ENCODE peak calls at places on chromosomes 13 and 19, in seven cellular contexts. One of them, this sample, is unnamed.

GRCh38 chr13:40076765-40077362 is 421.4 kb downstream of the COG6 start:
- DNase-seq in effector CD4-positive, alpha-beta T cell: no peak
- DNase-seq in glutamatergic neuron: no peak
- DNase-seq in ELR: no peak
- DNase-seq in T-helper 1 cell: no peak
- DNase-seq in CD4-positive, alpha-beta T cell: no peak
- DNase-seq in HS-5: no peak
- DNase-seq in this sample: peak

GRCh38 chr19:51147663-51148062 is 5.6 kb downstream of the SIGLEC7 start:
- DNase-seq in effector CD4-positive, alpha-beta T cell: no peak
- DNase-seq in glutamatergic neuron: no peak
- DNase-seq in ELR: no peak
- DNase-seq in T-helper 1 cell: no peak
- DNase-seq in CD4-positive, alpha-beta T cell: no peak
- DNase-seq in HS-5: no peak
- DNase-seq in this sample: no peak

GRCh38 chr13:35992964-35993363 is 138.2 kb downstream of the DCLK1 start:
- DNase-seq in effector CD4-positive, alpha-beta T cell: no peak
- DNase-seq in glutamatergic neuron: no peak
- DNase-seq in ELR: no peak
- DNase-seq in T-helper 1 cell: no peak
- DNase-seq in CD4-positive, alpha-beta T cell: no peak
- DNase-seq in HS-5: no peak
- DNase-seq in this sample: no peak

GRCh38 chr13:85521586-85521985 is 277.6 kb downstream of the SLITRK6 start:
- DNase-seq in effector CD4-positive, alpha-beta T cell: no peak
- DNase-seq in glutamatergic neuron: no peak
- DNase-seq in ELR: no peak
- DNase-seq in T-helper 1 cell: no peak
- DNase-seq in CD4-positive, alpha-beta T cell: no peak
- DNase-seq in HS-5: no peak
- DNase-seq in this sample: no peak

GRCh38 chr13:69970521-69970920 is 137.1 kb upstream of the ATXN8OS start:
- DNase-seq in effector CD4-positive, alpha-beta T cell: no peak
- DNase-seq in glutamatergic neuron: no peak
- DNase-seq in ELR: peak
- DNase-seq in T-helper 1 cell: no peak
- DNase-seq in CD4-positive, alpha-beta T cell: no peak
- DNase-seq in HS-5: peak
- DNase-seq in this sample: no peak

GRCh38 chr13:46571189-46571901 is 18.4 kb downstream of the LRCH1 start:
- DNase-seq in effector CD4-positive, alpha-beta T cell: no peak
- DNase-seq in glutamatergic neuron: no peak
- DNase-seq in ELR: peak
- DNase-seq in T-helper 1 cell: no peak
- DNase-seq in CD4-positive, alpha-beta T cell: no peak
- DNase-seq in HS-5: no peak
- DNase-seq in this sample: no peak

GRCh38 chr13:97727991-97728390 is 225.5 kb upstream of the IPO5 start:
- DNase-seq in effector CD4-positive, alpha-beta T cell: no peak
- DNase-seq in glutamatergic neuron: no peak
- DNase-seq in ELR: no peak
- DNase-seq in T-helper 1 cell: no peak
- DNase-seq in CD4-positive, alpha-beta T cell: no peak
- DNase-seq in HS-5: no peak
- DNase-seq in this sample: no peak

GRCh38 chr19:54696117-54696548 is 28.1 kb upstream of the KIR3DL3 start:
- DNase-seq in effector CD4-positive, alpha-beta T cell: no peak
- DNase-seq in glutamatergic neuron: no peak
- DNase-seq in ELR: no peak
- DNase-seq in T-helper 1 cell: no peak
- DNase-seq in CD4-positive, alpha-beta T cell: no peak
- DNase-seq in HS-5: no peak
- DNase-seq in this sample: no peak

GRCh38 chr19:45547211-45547770 is 37.3 kb downstream of the OPA3 start:
- DNase-seq in effector CD4-positive, alpha-beta T cell: no peak
- DNase-seq in glutamatergic neuron: no peak
- DNase-seq in ELR: no peak
- DNase-seq in T-helper 1 cell: no peak
- DNase-seq in CD4-positive, alpha-beta T cell: no peak
- DNase-seq in HS-5: no peak
- DNase-seq in this sample: no peak

GRCh38 chr19:45952691-45953505 is 20.8 kb downstream of the NOVA2 start:
- DNase-seq in effector CD4-positive, alpha-beta T cell: no peak
- DNase-seq in glutamatergic neuron: peak
- DNase-seq in ELR: peak
- DNase-seq in T-helper 1 cell: peak
- DNase-seq in CD4-positive, alpha-beta T cell: peak
- DNase-seq in HS-5: no peak
- DNase-seq in this sample: peak

GRCh38 chr13:75480691-75481175 is 1.2 kb downstream of the TBC1D4 start:
- DNase-seq in effector CD4-positive, alpha-beta T cell: no peak
- DNase-seq in glutamatergic neuron: peak
- DNase-seq in ELR: peak
- DNase-seq in T-helper 1 cell: no peak
- DNase-seq in CD4-positive, alpha-beta T cell: no peak
- DNase-seq in HS-5: no peak
- DNase-seq in this sample: peak

GRCh38 chr19:2166741-2167738 is 3.3 kb downstream of the DOT1L start:
- DNase-seq in effector CD4-positive, alpha-beta T cell: no peak
- DNase-seq in glutamatergic neuron: no peak
- DNase-seq in ELR: peak
- DNase-seq in T-helper 1 cell: no peak
- DNase-seq in CD4-positive, alpha-beta T cell: no peak
- DNase-seq in HS-5: no peak
- DNase-seq in this sample: peak

GRCh38 chr13:26132756-26133155 is 80.9 kb upstream of the SHISA2 start:
- DNase-seq in effector CD4-positive, alpha-beta T cell: no peak
- DNase-seq in glutamatergic neuron: no peak
- DNase-seq in ELR: peak
- DNase-seq in T-helper 1 cell: no peak
- DNase-seq in CD4-positive, alpha-beta T cell: no peak
- DNase-seq in HS-5: no peak
- DNase-seq in this sample: peak

GRCh38 chr13:75308222-75308621 is 173.7 kb downstream of the TBC1D4 start:
- DNase-seq in effector CD4-positive, alpha-beta T cell: no peak
- DNase-seq in glutamatergic neuron: no peak
- DNase-seq in ELR: no peak
- DNase-seq in T-helper 1 cell: no peak
- DNase-seq in CD4-positive, alpha-beta T cell: no peak
- DNase-seq in HS-5: no peak
- DNase-seq in this sample: no peak

GRCh38 chr19:2523630-2524311 is 47.8 kb downstream of the GADD45B start:
- DNase-seq in effector CD4-positive, alpha-beta T cell: no peak
- DNase-seq in glutamatergic neuron: no peak
- DNase-seq in ELR: peak
- DNase-seq in T-helper 1 cell: no peak
- DNase-seq in CD4-positive, alpha-beta T cell: no peak
- DNase-seq in HS-5: no peak
- DNase-seq in this sample: no peak

GRCh38 chr19:28008695-28009094 is 1204.3 kb downstream of the UQCRFS1 start:
- DNase-seq in effector CD4-positive, alpha-beta T cell: no peak
- DNase-seq in glutamatergic neuron: no peak
- DNase-seq in ELR: no peak
- DNase-seq in T-helper 1 cell: no peak
- DNase-seq in CD4-positive, alpha-beta T cell: no peak
- DNase-seq in HS-5: no peak
- DNase-seq in this sample: no peak

GRCh38 chr13:20774746-20775145 is 985 bp upstream of the EEF1AKMT1 start:
- DNase-seq in effector CD4-positive, alpha-beta T cell: no peak
- DNase-seq in glutamatergic neuron: no peak
- DNase-seq in ELR: no peak
- DNase-seq in T-helper 1 cell: no peak
- DNase-seq in CD4-positive, alpha-beta T cell: no peak
- DNase-seq in HS-5: no peak
- DNase-seq in this sample: no peak

GRCh38 chr13:99384468-99384867 is 77.3 kb upstream of the GPR183 start:
- DNase-seq in effector CD4-positive, alpha-beta T cell: peak
- DNase-seq in glutamatergic neuron: no peak
- DNase-seq in ELR: no peak
- DNase-seq in T-helper 1 cell: no peak
- DNase-seq in CD4-positive, alpha-beta T cell: peak
- DNase-seq in HS-5: no peak
- DNase-seq in this sample: no peak

GRCh38 chr19:48713041-48713863 is 6.3 kb downstream of the MAMSTR start:
- DNase-seq in effector CD4-positive, alpha-beta T cell: no peak
- DNase-seq in glutamatergic neuron: peak
- DNase-seq in ELR: peak
- DNase-seq in T-helper 1 cell: no peak
- DNase-seq in CD4-positive, alpha-beta T cell: no peak
- DNase-seq in HS-5: no peak
- DNase-seq in this sample: no peak

GRCh38 chr19:10368101-10368803 is 12.1 kb downstream of the TYK2 start:
- DNase-seq in effector CD4-positive, alpha-beta T cell: no peak
- DNase-seq in glutamatergic neuron: no peak
- DNase-seq in ELR: peak
- DNase-seq in T-helper 1 cell: no peak
- DNase-seq in CD4-positive, alpha-beta T cell: no peak
- DNase-seq in HS-5: no peak
- DNase-seq in this sample: no peak

GRCh38 chr19:9875796-9876195 is 40.7 kb downstream of the PIN1 start:
- DNase-seq in effector CD4-positive, alpha-beta T cell: no peak
- DNase-seq in glutamatergic neuron: no peak
- DNase-seq in ELR: no peak
- DNase-seq in T-helper 1 cell: no peak
- DNase-seq in CD4-positive, alpha-beta T cell: no peak
- DNase-seq in HS-5: no peak
- DNase-seq in this sample: no peak

GRCh38 chr13:50334092-50334778 is 319.0 kb downstream of the KCNRG start:
- DNase-seq in effector CD4-positive, alpha-beta T cell: no peak
- DNase-seq in glutamatergic neuron: no peak
- DNase-seq in ELR: no peak
- DNase-seq in T-helper 1 cell: no peak
- DNase-seq in CD4-positive, alpha-beta T cell: no peak
- DNase-seq in HS-5: no peak
- DNase-seq in this sample: no peak